ENCODE peak calls at places on chromosomes 12 and 14, in nine cellular contexts. One of them, this sample, is unnamed.

GRCh38 chr14:79543966-79544365 is 667.3 kb downstream of the DIO2 start:
- DNase-seq in stimulated activated CD4-positive, alpha-beta T cell treated with anti-CD3 and anti-CD28 coated beads, Interleukin-4, amount 100 ng/mL, for 48 hours: no peak
- DNase-seq in head of caudate nucleus: no peak
- DNase-seq in IMR-90: peak; percentile 66
- DNase-seq in stimulated activated CD8-positive, alpha-beta memory T cell treated with anti-CD3 and anti-CD28 coated beads, Interleukin-2, amount 100 ng/mL, for 1 hour: no peak
- DNase-seq in Right ventricle myocardium superior: no peak
- DNase-seq in cardiac muscle cell: peak; percentile 32
- DNase-seq in DMS153: no peak
- DNase-seq in hepatocyte: peak; percentile 50
- DNase-seq in this sample: no peak

GRCh38 chr14:29462271-29462670 is 465.4 kb downstream of the PRKD1 start:
- DNase-seq in stimulated activated CD4-positive, alpha-beta T cell treated with anti-CD3 and anti-CD28 coated beads, Interleukin-4, amount 100 ng/mL, for 48 hours: no peak
- DNase-seq in head of caudate nucleus: no peak
- DNase-seq in IMR-90: no peak
- DNase-seq in stimulated activated CD8-positive, alpha-beta memory T cell treated with anti-CD3 and anti-CD28 coated beads, Interleukin-2, amount 100 ng/mL, for 1 hour: no peak
- DNase-seq in Right ventricle myocardium superior: no peak
- DNase-seq in cardiac muscle cell: no peak
- DNase-seq in DMS153: peak; percentile 20
- DNase-seq in hepatocyte: no peak
- DNase-seq in this sample: no peak

GRCh38 chr14:69154779-69155178 is 1.9 kb upstream of the DCAF5 start:
- DNase-seq in stimulated activated CD4-positive, alpha-beta T cell treated with anti-CD3 and anti-CD28 coated beads, Interleukin-4, amount 100 ng/mL, for 48 hours: no peak
- DNase-seq in head of caudate nucleus: peak; percentile 47
- DNase-seq in IMR-90: no peak
- DNase-seq in stimulated activated CD8-positive, alpha-beta memory T cell treated with anti-CD3 and anti-CD28 coated beads, Interleukin-2, amount 100 ng/mL, for 1 hour: no peak
- DNase-seq in Right ventricle myocardium superior: no peak
- DNase-seq in cardiac muscle cell: peak; percentile 45
- DNase-seq in DMS153: no peak
- DNase-seq in hepatocyte: peak; percentile 54
- DNase-seq in this sample: no peak

GRCh38 chr12:46386877-46387629 is 14.5 kb upstream of the SLC38A2 start:
- DNase-seq in stimulated activated CD4-positive, alpha-beta T cell treated with anti-CD3 and anti-CD28 coated beads, Interleukin-4, amount 100 ng/mL, for 48 hours: no peak
- DNase-seq in head of caudate nucleus: peak; percentile 50
- DNase-seq in IMR-90: peak; percentile 78
- DNase-seq in stimulated activated CD8-positive, alpha-beta memory T cell treated with anti-CD3 and anti-CD28 coated beads, Interleukin-2, amount 100 ng/mL, for 1 hour: no peak
- DNase-seq in Right ventricle myocardium superior: peak; percentile 60
- DNase-seq in cardiac muscle cell: peak; percentile 81
- DNase-seq in DMS153: no peak
- DNase-seq in hepatocyte: no peak
- DNase-seq in this sample: peak; percentile 56

GRCh38 chr12:64556231-64556630 is 54.1 kb upstream of the RASSF3 start:
- DNase-seq in stimulated activated CD4-positive, alpha-beta T cell treated with anti-CD3 and anti-CD28 coated beads, Interleukin-4, amount 100 ng/mL, for 48 hours: no peak
- DNase-seq in head of caudate nucleus: no peak
- DNase-seq in IMR-90: no peak
- DNase-seq in stimulated activated CD8-positive, alpha-beta memory T cell treated with anti-CD3 and anti-CD28 coated beads, Interleukin-2, amount 100 ng/mL, for 1 hour: no peak
- DNase-seq in Right ventricle myocardium superior: no peak
- DNase-seq in cardiac muscle cell: no peak
- DNase-seq in DMS153: no peak
- DNase-seq in hepatocyte: no peak
- DNase-seq in this sample: no peak

GRCh38 chr14:98913967-98914620 is 357.9 kb downstream of the BCL11B start:
- DNase-seq in stimulated activated CD4-positive, alpha-beta T cell treated with anti-CD3 and anti-CD28 coated beads, Interleukin-4, amount 100 ng/mL, for 48 hours: no peak
- DNase-seq in head of caudate nucleus: no peak
- DNase-seq in IMR-90: no peak
- DNase-seq in stimulated activated CD8-positive, alpha-beta memory T cell treated with anti-CD3 and anti-CD28 coated beads, Interleukin-2, amount 100 ng/mL, for 1 hour: no peak
- DNase-seq in Right ventricle myocardium superior: no peak
- DNase-seq in cardiac muscle cell: no peak
- DNase-seq in DMS153: no peak
- DNase-seq in hepatocyte: no peak
- DNase-seq in this sample: no peak

GRCh38 chr12:89038831-89039509 is 313.3 kb downstream of the DUSP6 start:
- DNase-seq in stimulated activated CD4-positive, alpha-beta T cell treated with anti-CD3 and anti-CD28 coated beads, Interleukin-4, amount 100 ng/mL, for 48 hours: peak; percentile 31
- DNase-seq in head of caudate nucleus: no peak
- DNase-seq in IMR-90: no peak
- DNase-seq in stimulated activated CD8-positive, alpha-beta memory T cell treated with anti-CD3 and anti-CD28 coated beads, Interleukin-2, amount 100 ng/mL, for 1 hour: no peak
- DNase-seq in Right ventricle myocardium superior: no peak
- DNase-seq in cardiac muscle cell: no peak
- DNase-seq in DMS153: no peak
- DNase-seq in hepatocyte: no peak
- DNase-seq in this sample: peak; percentile 9

GRCh38 chr14:71021347-71022014 is 114.2 kb downstream of the PCNX1 start:
- DNase-seq in stimulated activated CD4-positive, alpha-beta T cell treated with anti-CD3 and anti-CD28 coated beads, Interleukin-4, amount 100 ng/mL, for 48 hours: no peak
- DNase-seq in head of caudate nucleus: no peak
- DNase-seq in IMR-90: peak; percentile 83
- DNase-seq in stimulated activated CD8-positive, alpha-beta memory T cell treated with anti-CD3 and anti-CD28 coated beads, Interleukin-2, amount 100 ng/mL, for 1 hour: no peak
- DNase-seq in Right ventricle myocardium superior: no peak
- DNase-seq in cardiac muscle cell: peak; percentile 20
- DNase-seq in DMS153: no peak
- DNase-seq in hepatocyte: no peak
- DNase-seq in this sample: no peak

GRCh38 chr14:50038398-50039119 is 77.8 kb downstream of the VCPKMT start:
- DNase-seq in stimulated activated CD4-positive, alpha-beta T cell treated with anti-CD3 and anti-CD28 coated beads, Interleukin-4, amount 100 ng/mL, for 48 hours: peak; percentile 75
- DNase-seq in head of caudate nucleus: peak; percentile 39
- DNase-seq in IMR-90: peak; percentile 98
- DNase-seq in stimulated activated CD8-positive, alpha-beta memory T cell treated with anti-CD3 and anti-CD28 coated beads, Interleukin-2, amount 100 ng/mL, for 1 hour: no peak
- DNase-seq in Right ventricle myocardium superior: no peak
- DNase-seq in cardiac muscle cell: peak; percentile 71
- DNase-seq in DMS153: no peak
- DNase-seq in hepatocyte: no peak
- DNase-seq in this sample: peak; percentile 87

GRCh38 chr12:124030510-124030909 is 57.5 kb downstream of the ZNF664 start:
- DNase-seq in stimulated activated CD4-positive, alpha-beta T cell treated with anti-CD3 and anti-CD28 coated beads, Interleukin-4, amount 100 ng/mL, for 48 hours: no peak
- DNase-seq in head of caudate nucleus: no peak
- DNase-seq in IMR-90: peak; percentile 88
- DNase-seq in stimulated activated CD8-positive, alpha-beta memory T cell treated with anti-CD3 and anti-CD28 coated beads, Interleukin-2, amount 100 ng/mL, for 1 hour: no peak
- DNase-seq in Right ventricle myocardium superior: no peak
- DNase-seq in cardiac muscle cell: peak; percentile 79
- DNase-seq in DMS153: no peak
- DNase-seq in hepatocyte: peak; percentile 73
- DNase-seq in this sample: no peak

GRCh38 chr14:33282181-33282580 is 343.5 kb downstream of the NPAS3 start:
- DNase-seq in stimulated activated CD4-positive, alpha-beta T cell treated with anti-CD3 and anti-CD28 coated beads, Interleukin-4, amount 100 ng/mL, for 48 hours: no peak
- DNase-seq in head of caudate nucleus: no peak
- DNase-seq in IMR-90: no peak
- DNase-seq in stimulated activated CD8-positive, alpha-beta memory T cell treated with anti-CD3 and anti-CD28 coated beads, Interleukin-2, amount 100 ng/mL, for 1 hour: no peak
- DNase-seq in Right ventricle myocardium superior: no peak
- DNase-seq in cardiac muscle cell: no peak
- DNase-seq in DMS153: no peak
- DNase-seq in hepatocyte: no peak
- DNase-seq in this sample: no peak

GRCh38 chr12:51846911-51847829 is 1.3 kb downstream of the FIGNL2 start:
- DNase-seq in stimulated activated CD4-positive, alpha-beta T cell treated with anti-CD3 and anti-CD28 coated beads, Interleukin-4, amount 100 ng/mL, for 48 hours: peak; percentile 34
- DNase-seq in head of caudate nucleus: no peak
- DNase-seq in IMR-90: no peak
- DNase-seq in stimulated activated CD8-positive, alpha-beta memory T cell treated with anti-CD3 and anti-CD28 coated beads, Interleukin-2, amount 100 ng/mL, for 1 hour: peak; percentile 32
- DNase-seq in Right ventricle myocardium superior: peak; percentile 72
- DNase-seq in cardiac muscle cell: peak; percentile 20
- DNase-seq in DMS153: no peak
- DNase-seq in hepatocyte: peak; percentile 84
- DNase-seq in this sample: no peak

GRCh38 chr14:36659822-36660735 is 1.6 kb upstream of the PAX9 start:
- DNase-seq in stimulated activated CD4-positive, alpha-beta T cell treated with anti-CD3 and anti-CD28 coated beads, Interleukin-4, amount 100 ng/mL, for 48 hours: no peak
- DNase-seq in head of caudate nucleus: no peak
- DNase-seq in IMR-90: no peak
- DNase-seq in stimulated activated CD8-positive, alpha-beta memory T cell treated with anti-CD3 and anti-CD28 coated beads, Interleukin-2, amount 100 ng/mL, for 1 hour: no peak
- DNase-seq in Right ventricle myocardium superior: no peak
- DNase-seq in cardiac muscle cell: no peak
- DNase-seq in DMS153: no peak
- DNase-seq in hepatocyte: no peak
- DNase-seq in this sample: no peak

GRCh38 chr14:93936245-93936644 is 9.1 kb downstream of the FAM181A start:
- DNase-seq in stimulated activated CD4-positive, alpha-beta T cell treated with anti-CD3 and anti-CD28 coated beads, Interleukin-4, amount 100 ng/mL, for 48 hours: no peak
- DNase-seq in head of caudate nucleus: peak; percentile 68
- DNase-seq in IMR-90: no peak
- DNase-seq in stimulated activated CD8-positive, alpha-beta memory T cell treated with anti-CD3 and anti-CD28 coated beads, Interleukin-2, amount 100 ng/mL, for 1 hour: no peak
- DNase-seq in Right ventricle myocardium superior: no peak
- DNase-seq in cardiac muscle cell: no peak
- DNase-seq in DMS153: no peak
- DNase-seq in hepatocyte: peak; percentile 62
- DNase-seq in this sample: no peak

GRCh38 chr12:127539499-127539898 is 727.5 kb upstream of the TMEM132C start:
- DNase-seq in stimulated activated CD4-positive, alpha-beta T cell treated with anti-CD3 and anti-CD28 coated beads, Interleukin-4, amount 100 ng/mL, for 48 hours: no peak
- DNase-seq in head of caudate nucleus: no peak
- DNase-seq in IMR-90: no peak
- DNase-seq in stimulated activated CD8-positive, alpha-beta memory T cell treated with anti-CD3 and anti-CD28 coated beads, Interleukin-2, amount 100 ng/mL, for 1 hour: no peak
- DNase-seq in Right ventricle myocardium superior: no peak
- DNase-seq in cardiac muscle cell: no peak
- DNase-seq in DMS153: peak; percentile 83
- DNase-seq in hepatocyte: no peak
- DNase-seq in this sample: no peak

GRCh38 chr12:24921251-24922038 is 27.5 kb downstream of the BCAT1 start:
- DNase-seq in stimulated activated CD4-positive, alpha-beta T cell treated with anti-CD3 and anti-CD28 coated beads, Interleukin-4, amount 100 ng/mL, for 48 hours: no peak
- DNase-seq in head of caudate nucleus: no peak
- DNase-seq in IMR-90: peak; percentile 58
- DNase-seq in stimulated activated CD8-positive, alpha-beta memory T cell treated with anti-CD3 and anti-CD28 coated beads, Interleukin-2, amount 100 ng/mL, for 1 hour: no peak
- DNase-seq in Right ventricle myocardium superior: no peak
- DNase-seq in cardiac muscle cell: peak; percentile 74
- DNase-seq in DMS153: no peak
- DNase-seq in hepatocyte: peak; percentile 9
- DNase-seq in this sample: no peak

GRCh38 chr14:23376477-23377200 is at the start of gene CMTM5:
- DNase-seq in stimulated activated CD4-positive, alpha-beta T cell treated with anti-CD3 and anti-CD28 coated beads, Interleukin-4, amount 100 ng/mL, for 48 hours: no peak
- DNase-seq in head of caudate nucleus: peak; percentile 98
- DNase-seq in IMR-90: no peak
- DNase-seq in stimulated activated CD8-positive, alpha-beta memory T cell treated with anti-CD3 and anti-CD28 coated beads, Interleukin-2, amount 100 ng/mL, for 1 hour: no peak
- DNase-seq in Right ventricle myocardium superior: peak; percentile 64
- DNase-seq in cardiac muscle cell: peak; percentile 33
- DNase-seq in DMS153: no peak
- DNase-seq in hepatocyte: no peak
- DNase-seq in this sample: no peak

GRCh38 chr12:75943730-75944096 is 87.9 kb downstream of the PHLDA1 start:
- DNase-seq in stimulated activated CD4-positive, alpha-beta T cell treated with anti-CD3 and anti-CD28 coated beads, Interleukin-4, amount 100 ng/mL, for 48 hours: no peak
- DNase-seq in head of caudate nucleus: no peak
- DNase-seq in IMR-90: no peak
- DNase-seq in stimulated activated CD8-positive, alpha-beta memory T cell treated with anti-CD3 and anti-CD28 coated beads, Interleukin-2, amount 100 ng/mL, for 1 hour: no peak
- DNase-seq in Right ventricle myocardium superior: no peak
- DNase-seq in cardiac muscle cell: no peak
- DNase-seq in DMS153: no peak
- DNase-seq in hepatocyte: no peak
- DNase-seq in this sample: no peak

GRCh38 chr14:50303744-50304471 is 8.1 kb downstream of the L2HGDH start:
- DNase-seq in stimulated activated CD4-positive, alpha-beta T cell treated with anti-CD3 and anti-CD28 coated beads, Interleukin-4, amount 100 ng/mL, for 48 hours: no peak
- DNase-seq in head of caudate nucleus: peak; percentile 56
- DNase-seq in IMR-90: peak; percentile 28
- DNase-seq in stimulated activated CD8-positive, alpha-beta memory T cell treated with anti-CD3 and anti-CD28 coated beads, Interleukin-2, amount 100 ng/mL, for 1 hour: no peak
- DNase-seq in Right ventricle myocardium superior: no peak
- DNase-seq in cardiac muscle cell: peak; percentile 94
- DNase-seq in DMS153: no peak
- DNase-seq in hepatocyte: peak; percentile 75
- DNase-seq in this sample: no peak

GRCh38 chr14:102998393-102998792 is 59.0 kb downstream of the CDC42BPB start:
- DNase-seq in stimulated activated CD4-positive, alpha-beta T cell treated with anti-CD3 and anti-CD28 coated beads, Interleukin-4, amount 100 ng/mL, for 48 hours: no peak
- DNase-seq in head of caudate nucleus: no peak
- DNase-seq in IMR-90: peak; percentile 78
- DNase-seq in stimulated activated CD8-positive, alpha-beta memory T cell treated with anti-CD3 and anti-CD28 coated beads, Interleukin-2, amount 100 ng/mL, for 1 hour: no peak
- DNase-seq in Right ventricle myocardium superior: no peak
- DNase-seq in cardiac muscle cell: no peak
- DNase-seq in DMS153: no peak
- DNase-seq in hepatocyte: peak; percentile 39
- DNase-seq in this sample: no peak

GRCh38 chr12:10668526-10668925 is 5.3 kb downstream of the STYK1 start:
- DNase-seq in stimulated activated CD4-positive, alpha-beta T cell treated with anti-CD3 and anti-CD28 coated beads, Interleukin-4, amount 100 ng/mL, for 48 hours: no peak
- DNase-seq in head of caudate nucleus: no peak
- DNase-seq in IMR-90: no peak
- DNase-seq in stimulated activated CD8-positive, alpha-beta memory T cell treated with anti-CD3 and anti-CD28 coated beads, Interleukin-2, amount 100 ng/mL, for 1 hour: no peak
- DNase-seq in Right ventricle myocardium superior: no peak
- DNase-seq in cardiac muscle cell: no peak
- DNase-seq in DMS153: no peak
- DNase-seq in hepatocyte: no peak
- DNase-seq in this sample: no peak

GRCh38 chr14:100862793-100863192 is 36.9 kb downstream of the MEG3 start:
- DNase-seq in stimulated activated CD4-positive, alpha-beta T cell treated with anti-CD3 and anti-CD28 coated beads, Interleukin-4, amount 100 ng/mL, for 48 hours: no peak
- DNase-seq in head of caudate nucleus: no peak
- DNase-seq in IMR-90: no peak
- DNase-seq in stimulated activated CD8-positive, alpha-beta memory T cell treated with anti-CD3 and anti-CD28 coated beads, Interleukin-2, amount 100 ng/mL, for 1 hour: no peak
- DNase-seq in Right ventricle myocardium superior: no peak
- DNase-seq in cardiac muscle cell: no peak
- DNase-seq in DMS153: no peak
- DNase-seq in hepatocyte: no peak
- DNase-seq in this sample: no peak

GRCh38 chr12:105067511-105068031 is 16.7 kb downstream of the ALDH1L2 start:
- DNase-seq in stimulated activated CD4-positive, alpha-beta T cell treated with anti-CD3 and anti-CD28 coated beads, Interleukin-4, amount 100 ng/mL, for 48 hours: no peak
- DNase-seq in head of caudate nucleus: no peak
- DNase-seq in IMR-90: peak; percentile 85
- DNase-seq in stimulated activated CD8-positive, alpha-beta memory T cell treated with anti-CD3 and anti-CD28 coated beads, Interleukin-2, amount 100 ng/mL, for 1 hour: no peak
- DNase-seq in Right ventricle myocardium superior: no peak
- DNase-seq in cardiac muscle cell: peak; percentile 15
- DNase-seq in DMS153: no peak
- DNase-seq in hepatocyte: no peak
- DNase-seq in this sample: no peak

This sample was measured in GM06990.